ENCODE peak calls at places on chromosome 17, in four cellular contexts. G, C, P and Z are unnamed samples.

GRCh38 chr17:44518032-44518431 is 14.8 kb upstream of the GPATCH8 start:
- DNase-seq in P (no peak), G (no peak), C (peak; percentile 51), Z (no peak)

GRCh38 chr17:70521821-70522256 is 352.5 kb downstream of the KCNJ2 start:
- DNase-seq in C (peak; percentile 24), P (no peak), G (no peak), Z (peak; percentile 19)

GRCh38 chr17:3681057-3681456 is 12.4 kb downstream of the EMC6 start:
- DNase-seq in P (no peak), C (no peak), G (no peak), Z (no peak)

GRCh38 chr17:42536372-42537155 is 523 bp downstream of the NAGLU start:
- DNase-seq in G (peak; percentile 68), P (peak; percentile 88), C (peak; percentile 78), Z (peak; percentile 63)

GRCh38 chr17:80185968-80186367 is 16.1 kb downstream of the CARD14 start:
- DNase-seq in P (no peak), G (no peak), C (no peak), Z (no peak)

GRCh38 chr17:79026345-79027273 is 2.6 kb downstream of the C1QTNF1 start:
- DNase-seq in P (peak; percentile 19), G (peak; percentile 50), C (peak; percentile 68), Z (peak; percentile 90)

GRCh38 chr17:38735161-38735997 is 5.2 kb downstream of the CISD3 start:
- DNase-seq in G (no peak), P (peak; percentile 62), C (no peak), Z (peak; percentile 92)

GRCh38 chr17:42675348-42675983 is 1.3 kb downstream of the PLEKHH3 start:
- DNase-seq in P (peak; percentile 67), G (no peak), C (no peak), Z (no peak)

GRCh38 chr17:73686961-73687360 is 42.7 kb upstream of the SDK2 start:
- DNase-seq in P (no peak), C (no peak), G (no peak), Z (no peak)

GRCh38 chr17:7392696-7393612 is 1.4 kb downstream of the PLSCR3 start:
- DNase-seq in P (no peak), G (no peak), C (no peak), Z (no peak)

GRCh38 chr17:42651392-42651791 is 7.7 kb upstream of the TUBG2 start:
- DNase-seq in P (no peak), G (no peak), C (no peak), Z (no peak)

GRCh38 chr17:72237223-72237622 is 116.4 kb downstream of the SOX9 start:
- DNase-seq in P (no peak), G (no peak), C (no peak), Z (peak; percentile 42)

GRCh38 chr17:16941072-16941641 is 30.8 kb downstream of the TNFRSF13B start:
- DNase-seq in C (no peak), P (no peak), G (peak; percentile 44), Z (peak; percentile 70)
- H3K4me3 ChIP-seq in C (no peak overlapping the region), P (no peak overlapping the region), G (no peak overlapping the region), Z (no peak overlapping the region)

GRCh38 chr17:59839646-59840328 is 53.0 kb downstream of the TUBD1 start:
- DNase-seq in G (no peak), P (no peak), C (no peak), Z (no peak)

GRCh38 chr17:59840908-59841666 is 51.7 kb downstream of the TUBD1 start:
- DNase-seq in G (no peak), C (peak; percentile 50), P (no peak), Z (no peak)

GRCh38 chr17:59842901-59843652 is 49.7 kb downstream of the TUBD1 start:
- DNase-seq in C (peak; percentile 97), G (peak; percentile 69), P (peak; percentile 41), Z (no peak)

GRCh38 chr17:59838196-59838911 is 54.4 kb downstream of the TUBD1 start:
- DNase-seq in G (no peak), P (no peak), C (no peak), Z (peak; percentile 68)

GRCh38 chr17:59840329-59840907 is 52.3 kb downstream of the TUBD1 start:
- DNase-seq in P (no peak), G (no peak), C (no peak), Z (no peak)
- TF ChIP-seq POLR2A in P (no peak), G (no peak), C (no peak), Z (no peak)

DNA sequence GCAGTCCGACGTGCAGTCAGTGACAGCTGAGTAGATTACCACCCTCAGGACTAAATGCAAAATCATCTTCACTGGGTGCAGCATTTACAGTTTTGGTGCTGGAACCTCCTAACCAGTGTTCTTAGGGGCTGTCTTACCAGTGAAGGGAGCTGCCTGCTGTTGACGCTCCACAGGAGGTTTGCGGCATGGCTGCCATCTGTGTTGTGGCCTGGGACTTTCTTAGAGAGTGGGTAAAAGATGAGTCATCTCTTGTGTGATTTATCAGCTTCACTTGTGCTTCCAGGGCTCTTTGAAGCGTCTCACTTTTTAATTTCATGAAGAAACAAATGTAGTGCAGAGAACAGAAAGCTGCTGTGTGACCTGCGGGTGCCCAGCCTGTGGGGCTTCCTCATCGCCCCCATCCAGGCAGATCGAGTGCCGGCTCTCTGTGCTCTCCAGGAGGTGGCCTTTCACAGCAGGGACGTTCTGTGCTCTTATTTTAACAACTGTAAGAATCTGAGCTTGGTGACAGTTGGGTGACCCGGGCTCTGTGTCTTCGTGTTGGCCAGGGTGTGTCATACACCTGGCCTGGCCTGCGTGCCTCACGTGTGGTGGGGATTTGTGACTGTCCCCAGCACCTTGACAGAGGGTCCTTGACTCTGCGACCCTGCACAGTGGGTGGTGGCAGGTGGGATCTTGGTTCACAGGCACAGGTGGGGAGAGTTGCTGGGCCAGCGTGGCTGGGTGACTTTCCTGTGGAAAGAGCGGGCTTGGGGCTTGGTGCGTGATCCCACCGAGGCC is 24.3 kb upstream of the ZNF750 start:
- DNase-seq in C (peak; percentile 91), P (no peak), G (no peak), Z (no peak)
- H3K4me3 ChIP-seq in C (no peak overlapping the region), P (no peak overlapping the region), G (no peak overlapping the region), Z (no peak overlapping the region)

GRCh38 chr17:81527591-81528383 is at the start of gene FSCN2:
- DNase-seq in P (no peak), C (no peak), G (no peak), Z (no peak)

GRCh38 chr17:81528384-81528650 is 140 bp downstream of the FSCN2 start:
- DNase-seq in C (no peak), P (no peak), G (no peak), Z (no peak)

GRCh38 chr17:81529437-81529803 is 1.2 kb downstream of the FSCN2 start:
- DNase-seq in C (no peak), G (no peak), P (no peak), Z (no peak)

GRCh38 chr17:81526662-81527571 is 1.3 kb upstream of the FSCN2 start:
- DNase-seq in P (no peak), C (no peak), G (no peak), Z (no peak)

DNA sequence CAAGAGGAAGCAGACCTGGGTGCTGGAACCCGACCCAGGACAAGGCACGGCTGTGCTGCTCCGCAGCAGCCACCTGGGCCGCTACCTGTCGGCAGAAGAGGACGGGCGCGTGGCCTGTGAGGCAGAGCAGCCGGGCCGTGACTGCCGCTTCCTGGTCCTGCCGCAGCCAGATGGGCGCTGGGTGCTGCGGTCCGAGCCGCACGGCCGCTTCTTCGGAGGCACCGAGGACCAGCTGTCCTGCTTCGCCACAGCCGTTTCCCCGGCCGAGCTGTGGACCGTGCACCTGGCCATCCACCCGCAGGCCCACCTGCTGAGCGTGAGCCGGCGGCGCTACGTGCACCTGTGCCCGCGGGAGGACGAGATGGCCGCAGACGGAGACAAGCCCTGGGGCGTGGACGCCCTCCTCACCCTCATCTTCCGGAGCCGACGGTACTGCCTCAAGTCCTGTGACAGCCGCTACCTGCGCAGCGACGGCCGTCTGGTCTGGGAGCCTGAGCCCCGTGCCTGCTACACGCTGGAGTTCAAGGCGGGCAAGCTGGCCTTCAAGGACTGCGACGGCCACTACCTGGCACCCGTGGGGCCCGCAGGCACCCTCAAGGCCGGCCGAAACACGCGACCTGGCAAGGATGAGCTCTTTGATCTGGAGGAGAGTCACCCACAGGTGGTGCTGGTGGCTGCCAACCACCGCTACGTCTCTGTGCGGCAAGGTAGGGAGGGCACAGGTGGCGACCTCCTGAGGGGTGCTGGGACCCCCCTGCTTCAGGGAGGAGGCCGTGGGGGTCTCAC is 667 bp downstream of the FSCN2 start:
- DNase-seq in C (no peak), G (no peak), P (no peak), Z (no peak)
- TF ChIP-seq POLR2A in C (no peak), G (no peak), P (no peak), Z (no peak)

GRCh38 chr17:48632579-48633265 is 6.6 kb upstream of the HOXB9 start:
- DNase-seq in C (no peak), P (no peak), G (no peak), Z (no peak)
- H3K4me3 ChIP-seq in C (no peak overlapping the region), P (no peak overlapping the region), G (no peak overlapping the region), Z (no peak overlapping the region)

DNA sequence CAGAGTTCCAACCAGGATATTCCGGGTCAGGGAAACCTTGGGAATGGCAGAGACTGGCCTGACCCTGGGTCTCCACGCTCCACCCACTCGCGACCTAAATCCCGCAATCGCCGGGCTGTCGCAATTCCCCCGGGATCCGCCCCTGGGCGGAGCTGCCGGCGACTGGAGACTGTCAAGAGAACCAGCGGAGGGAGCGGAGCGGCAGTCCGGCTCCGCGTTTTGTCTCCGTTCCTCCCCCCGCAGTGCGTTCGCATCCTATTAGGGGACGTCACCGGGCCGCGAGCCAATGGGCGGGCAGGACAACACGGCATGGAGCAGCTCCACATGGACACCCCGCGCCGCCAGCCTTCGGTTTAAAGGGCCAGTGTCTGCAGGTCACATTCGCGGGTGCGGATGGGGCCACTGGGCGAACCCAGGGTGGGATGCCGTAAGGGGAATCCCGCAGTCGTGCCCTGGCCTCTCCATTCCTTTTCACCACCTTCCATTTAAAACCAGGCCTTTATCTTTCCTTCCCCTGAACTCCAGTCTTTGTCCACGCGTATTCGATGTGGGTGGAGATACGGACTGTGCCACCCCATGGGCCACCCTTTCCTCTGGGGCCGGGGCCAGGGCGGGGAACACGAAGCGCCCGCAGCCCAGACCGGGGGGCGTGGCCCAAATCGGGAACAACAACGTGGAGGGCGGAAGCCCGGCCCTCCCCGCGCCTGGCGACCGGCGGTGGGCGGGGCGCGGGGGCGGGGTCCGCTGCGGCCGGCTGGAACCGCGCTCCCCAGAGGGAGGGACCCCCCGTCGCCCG is 764 bp upstream of the MNT start:
- DNase-seq in P (peak; percentile 100), G (peak; percentile 100), C (peak; percentile 99), Z (peak; percentile 100)
- TF ChIP-seq POLR2A in P (no peak), G (peak; percentile 48), C (peak; percentile 72), Z (no peak)

DNA sequence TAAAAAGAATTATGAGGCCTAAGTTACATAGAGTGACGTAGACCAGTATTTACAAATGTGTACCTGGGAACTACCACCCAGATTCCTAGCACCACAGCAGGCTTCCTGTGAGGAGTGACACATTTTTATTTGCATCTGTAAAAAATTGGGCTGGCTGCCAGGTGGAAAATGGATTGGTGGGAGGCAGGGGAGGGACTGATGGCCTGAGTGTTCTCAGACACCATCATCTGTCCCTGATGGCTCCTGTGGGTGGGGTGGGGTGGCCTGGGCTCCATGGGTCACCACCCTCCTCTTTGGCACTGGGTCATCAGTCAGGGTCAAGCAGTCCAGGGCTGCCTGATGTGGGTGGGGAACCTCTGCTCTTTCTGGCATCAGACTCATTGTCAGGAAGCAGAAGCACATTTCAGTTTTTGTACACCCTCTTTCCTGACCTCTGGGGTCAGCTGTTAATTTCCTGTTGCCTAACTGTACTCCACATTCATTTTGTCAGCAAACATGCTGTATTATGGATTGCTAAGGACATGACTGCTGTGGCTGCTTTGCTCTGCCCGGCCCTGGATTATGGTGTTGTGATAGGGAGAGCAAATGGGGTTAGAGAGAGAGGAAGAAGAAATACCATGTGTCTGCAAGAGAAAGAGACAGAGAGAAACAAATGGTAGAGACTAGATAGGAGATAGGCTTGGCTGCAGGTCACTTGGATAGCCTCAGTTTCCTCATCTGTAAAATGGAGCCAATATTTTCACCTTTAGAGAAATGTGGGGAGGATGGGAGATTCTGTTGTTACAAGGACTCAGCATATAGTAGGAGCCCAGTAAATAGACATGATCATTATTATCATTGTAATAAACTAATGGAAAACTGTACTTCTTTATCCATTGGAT is 11.6 kb upstream of the MFAP4 start:
- DNase-seq in C (no peak), P (no peak), G (no peak), Z (peak; percentile 74)
- H3K4me3 ChIP-seq in C (no peak overlapping the region), P (no peak overlapping the region), G (no peak overlapping the region), Z (no peak overlapping the region)